ENCODE peak calls at places on chromosomes 11 and 22, in ten cellular contexts. W is WTC11; N is NCI-H524; K is M059J; J is pulmonary artery endothelial cell; B is activated CD4-positive, alpha-beta T cell treated with anti-CD3 and anti-CD28 coated beads, Interleukin-2, amount 50 U/mL, for 1 hour; R is kidney tubule cell; U is HEK293T; I is activated CD8-positive, alpha-beta memory T cell treated with anti-CD3 and anti-CD28 coated beads for 1 hour; A is naive thymus-derived CD4-positive, alpha-beta T cell. P is an unnamed sample.
A peak's percentile ranks its signal among the peaks of the same experiment; 100 is the strongest.

GRCh38 chr11:11963842-11964773 is 44.3 kb downstream of the DKK3 start:
- DNase-seq in J (no peak), I (no peak), W (no peak), A (no peak), N (no peak), B (no peak), R (no peak), K (no peak), U (no peak), P (no peak)

GRCh38 chr11:111452817-111453607 is 59.2 kb downstream of the BTG4 start:
- DNase-seq in K (no peak), A (no peak), J (no peak), B (no peak), I (no peak), W (no peak), N (no peak), U (no peak), R (no peak), P (no peak)

GRCh38 chr11:94100253-94100652 is 28.4 kb upstream of the PANX1 start:
- DNase-seq in W (no peak), J (no peak), I (no peak), N (no peak), B (no peak), A (no peak), K (no peak), U (no peak), R (no peak), P (no peak)

GRCh38 chr22:37970864-37971263 is 13.5 kb downstream of the SOX10 start:
- DNase-seq in A (no peak), J (no peak), R (no peak), W (no peak), I (no peak), U (no peak), N (no peak), K (no peak), B (no peak), P (no peak)

GRCh38 chr11:36702330-36703054 is 104.5 kb upstream of the RAG2 start:
- DNase-seq in I (no peak), B (no peak), J (peak; percentile 5), N (peak; percentile 43), A (no peak), K (peak; percentile 65), W (no peak), R (peak; percentile 74), U (peak; percentile 72), P (peak; percentile 15)

GRCh38 chr11:94504689-94505293 is 7.5 kb upstream of the C11orf97 start:
- DNase-seq in R (peak; percentile 67), J (no peak), A (peak; percentile 44), I (no peak), B (no peak), K (peak; percentile 56), W (no peak), N (peak; percentile 7), U (peak; percentile 40), P (peak; percentile 49)

GRCh38 chr11:110176366-110177056 is 83.3 kb downstream of the ZC3H12C start:
- DNase-seq in R (peak; percentile 39), I (no peak), U (no peak), W (no peak), K (peak; percentile 77), J (no peak), B (no peak), A (no peak), N (no peak), P (no peak)

GRCh38 chr11:83827520-83827919 is 541.4 kb upstream of the CCDC90B start:
- DNase-seq in W (no peak), A (no peak), J (no peak), K (peak; percentile 11), R (peak; percentile 25), I (no peak), U (no peak), B (no peak), N (no peak), P (no peak)